ENCODE peak calls at places on chromosomes 2 and 18, in seven cellular contexts. W is IMR-90, E is mesenchymal stem cell, P is trophoblast cell, T is neuronal stem cell, C is H9, X is H1. O is an unnamed sample.

GRCh38 chr2:39703473-39703872 is 37.8 kb downstream of the TMEM178A start:
- DNase-seq in W (no peak), E (no peak), P (no peak), T (no peak), C (no peak), X (no peak), O (no peak)

GRCh38 chr2:191604154-191604553 is 73.8 kb upstream of the NABP1 start:
- DNase-seq in W (no peak), E (no peak), P (no peak), T (no peak), C (no peak), X (no peak), O (no peak)

GRCh38 chr2:77512521-77512920 is 9.7 kb downstream of the LRRTM4 start:
- DNase-seq in W (no peak), E (peak), P (no peak), T (no peak), C (no peak), X (no peak), O (no peak)

GRCh38 chr18:5463390-5463789 is 80.4 kb downstream of the EPB41L3 start:
- DNase-seq in W (peak), E (peak), P (peak), T (no peak), C (no peak), X (no peak), O (peak)

GRCh38 chr2:37375721-37376399 is 31.4 kb downstream of the QPCT start:
- DNase-seq in W (no peak), E (no peak), P (no peak), T (no peak), C (no peak), X (peak), O (no peak)

GRCh38 chr18:57743008-57743407 is 60.1 kb downstream of the ATP8B1 start:
- DNase-seq in W (peak), E (no peak), P (no peak), T (no peak), C (no peak), X (no peak), O (no peak)

GRCh38 chr2:55119711-55120487 is 69.6 kb upstream of the RTN4 start:
- DNase-seq in W (no peak), E (peak), P (no peak), T (no peak), C (no peak), X (no peak), O (peak)

GRCh38 chr2:182055993-182056392 is 70.3 kb downstream of the PPP1R1C start:
- DNase-seq in W (no peak), E (no peak), P (no peak), T (no peak), C (no peak), X (no peak), O (no peak)

GRCh38 chr2:98568161-98568956 is 40.0 kb downstream of the COA5 start:
- DNase-seq in W (peak), E (no peak), P (no peak), T (no peak), C (no peak), X (no peak), O (no peak)

GRCh38 chr2:47916437-47916836 is 10.1 kb upstream of the FBXO11 start:
- DNase-seq in W (no peak), E (no peak), P (no peak), T (no peak), C (no peak), X (no peak), O (peak)

GRCh38 chr18:69400253-69400975 is at the start of gene DOK6:
- DNase-seq in W (peak), E (peak), P (no peak), T (peak), C (peak), X (peak), O (peak)

GRCh38 chr18:21191596-21192307 is 50.3 kb upstream of the GREB1L start:
- DNase-seq in W (peak), E (peak), P (peak), T (no peak), C (peak), X (peak), O (peak)

GRCh38 chr18:3932285-3932684 is 482.3 kb downstream of the TGIF1 start:
- DNase-seq in W (no peak), E (no peak), P (no peak), T (no peak), C (no peak), X (no peak), O (no peak)

GRCh38 chr2:128423788-128424165 is 105.1 kb upstream of the HS6ST1 start:
- DNase-seq in W (no peak), E (no peak), P (no peak), T (no peak), C (peak), X (no peak), O (no peak)

GRCh38 chr2:43542285-43542933 is 53.4 kb downstream of the THADA start:
- DNase-seq in W (peak), E (peak), P (no peak), T (no peak), C (no peak), X (no peak), O (peak)

GRCh38 chr2:161117506-161117905 is 42.7 kb upstream of the TANK start:
- DNase-seq in W (no peak), E (no peak), P (no peak), T (no peak), C (no peak), X (no peak), O (no peak)

GRCh38 chr2:231932711-231932970 is 6.4 kb upstream of the NPPC start:
- DNase-seq in W (no peak), E (no peak), P (no peak), T (no peak), C (no peak), X (peak), O (no peak)

GRCh38 chr18:34647251-34647650 is 62.8 kb upstream of the DTNA start:
- DNase-seq in W (no peak), E (no peak), P (no peak), T (no peak), C (peak), X (no peak), O (peak)

GRCh38 chr2:209240204-209240603 is 183.6 kb upstream of the MAP2 start:
- DNase-seq in W (no peak), E (no peak), P (no peak), T (no peak), C (no peak), X (no peak), O (no peak)

GRCh38 chr2:204625135-204625534 is 79.9 kb downstream of the PARD3B start:
- DNase-seq in W (no peak), E (no peak), P (no peak), T (no peak), C (no peak), X (no peak), O (peak)

GRCh38 chr2:138711812-138712211 is 68.4 kb downstream of the NXPH2 start:
- DNase-seq in W (no peak), E (peak), P (no peak), T (no peak), C (no peak), X (no peak), O (no peak)

GRCh38 chr2:152578573-152578972 is 138.7 kb downstream of the PRPF40A start:
- DNase-seq in W (no peak), E (no peak), P (no peak), T (no peak), C (no peak), X (no peak), O (no peak)

GRCh38 chr2:203802277-203803045 is 65.1 kb upstream of the CTLA4 start:
- DNase-seq in W (peak), E (peak), P (peak), T (no peak), C (no peak), X (no peak), O (no peak)

GRCh38 chr2:23404426-23404825 is 19.4 kb downstream of the KLHL29 start:
- DNase-seq in W (peak), E (peak), P (peak), T (no peak), C (peak), X (no peak), O (peak)

GRCh38 chr2:223062304-223062845 is 10.4 kb downstream of the KCNE4 start:
- DNase-seq in W (peak), E (peak), P (no peak), T (no peak), C (no peak), X (no peak), O (no peak)

GRCh38 chr2:68023904-68024303 is 38.9 kb downstream of the C1D start:
- DNase-seq in W (no peak), E (no peak), P (no peak), T (no peak), C (no peak), X (no peak), O (no peak)

GRCh38 chr2:240920783-240921231 is 14.7 kb downstream of the CROCC2 start:
- DNase-seq in W (no peak), E (no peak), P (no peak), T (no peak), C (no peak), X (peak), O (no peak)

GRCh38 chr2:32805104-32806095 is 141.4 kb upstream of the LTBP1 start:
- DNase-seq in W (peak), E (peak), P (peak), T (no peak), C (no peak), X (no peak), O (peak)

GRCh38 chr2:240584486-240585031 is 2.0 kb upstream of the CAPN10 start:
- DNase-seq in W (no peak), E (peak), P (no peak), T (no peak), C (peak), X (no peak), O (peak)

GRCh38 chr2:128601298-128602037 is 282.8 kb upstream of the HS6ST1 start:
- DNase-seq in W (no peak), E (no peak), P (no peak), T (no peak), C (peak), X (no peak), O (no peak)

DNA sequence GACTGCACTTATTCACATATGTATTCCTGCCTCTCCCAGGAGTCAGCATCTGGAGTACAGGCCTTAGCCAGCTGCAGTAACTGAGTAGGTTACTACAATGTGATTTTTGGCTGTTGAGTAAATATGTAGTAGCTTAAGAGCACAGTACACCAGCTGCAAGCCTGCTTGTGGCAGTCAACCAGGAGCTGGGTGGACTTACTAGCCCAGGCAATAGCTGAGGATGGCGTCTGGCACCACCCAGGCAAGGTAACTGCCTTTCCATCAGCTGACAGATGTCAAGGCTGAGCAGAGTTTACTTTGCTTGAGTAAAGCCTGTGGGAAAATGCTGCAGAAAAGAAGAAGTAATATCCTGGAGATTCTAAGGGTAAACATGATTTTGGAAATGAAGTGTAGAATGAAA is 13.9 kb upstream of the SCLY start:
- DNase-seq in W (no peak), E (no peak), P (no peak), T (no peak), C (no peak), X (no peak), O (no peak)
- H3K18ac ChIP-seq in W (no peak), E (no peak), P (no peak), T (no peak), C (no peak), X (no peak), O (no peak)

DNA sequence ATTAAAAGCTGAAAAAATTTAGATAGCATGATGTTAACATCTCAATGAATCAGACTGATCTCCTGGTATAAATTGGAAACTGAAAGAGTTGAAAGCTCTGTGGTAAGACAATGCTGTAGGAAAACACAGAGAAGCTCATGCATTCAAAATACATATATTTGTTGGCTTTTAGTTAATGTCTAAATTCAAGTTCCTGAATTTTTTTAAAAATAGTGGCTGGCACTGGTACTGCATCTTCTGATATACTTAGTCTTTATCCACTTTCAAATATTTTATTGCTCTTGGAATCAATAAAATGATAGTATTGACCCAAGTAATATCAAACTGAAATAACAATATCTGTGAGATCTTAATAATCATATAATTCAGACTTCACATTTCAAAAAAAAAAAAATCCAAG is 151.4 kb upstream of the FIGN start:
- DNase-seq in W (no peak), E (no peak), P (no peak), T (no peak), C (no peak), X (no peak), O (no peak)
- H3K18ac ChIP-seq in W (no peak), E (no peak), P (no peak), T (no peak), C (no peak), X (no peak), O (no peak)

GRCh38 chr2:10828346-10828745 is 15.8 kb upstream of the PDIA6 start:
- DNase-seq in W (no peak), E (no peak), P (no peak), T (no peak), C (no peak), X (no peak), O (no peak)
- H3K18ac ChIP-seq in W (no peak), E (no peak), P (no peak), T (no peak), C (no peak), X (no peak), O (no peak)

GRCh38 chr2:85246348-85246747 is 81.4 kb downstream of the TGOLN2 start:
- DNase-seq in W (no peak), E (no peak), P (no peak), T (no peak), C (no peak), X (no peak), O (no peak)
- H3K18ac ChIP-seq in W (no peak), E (no peak), P (no peak), T (no peak), C (no peak), X (no peak), O (no peak)

GRCh38 chr2:113251118-113251517 is 27.6 kb downstream of the PAX8 start:
- DNase-seq in W (no peak), E (no peak), P (no peak), T (no peak), C (no peak), X (no peak), O (no peak)
- H3K18ac ChIP-seq in W (no peak), E (no peak), P (no peak), T (no peak), C (no peak), X (no peak), O (no peak)

GRCh38 chr2:96117701-96118588 is 1.6 kb upstream of the ADRA2B start:
- DNase-seq in W (no peak), E (no peak), P (no peak), T (no peak), C (no peak), X (no peak), O (no peak)
- H3K18ac ChIP-seq in W (no peak), E (no peak), P (no peak), T (peak), C (no peak), X (no peak), O (no peak)

GRCh38 chr2:207092803-207093202 is 72.9 kb downstream of the KLF7 start:
- DNase-seq in W (no peak), E (no peak), P (no peak), T (no peak), C (no peak), X (no peak), O (no peak)

GRCh38 chr2:207091928-207092327 is 73.8 kb downstream of the KLF7 start:
- DNase-seq in W (no peak), E (no peak), P (no peak), T (no peak), C (no peak), X (no peak), O (no peak)

GRCh38 chr2:207097278-207097677 is 68.5 kb downstream of the KLF7 start:
- DNase-seq in W (no peak), E (no peak), P (no peak), T (no peak), C (no peak), X (no peak), O (no peak)

GRCh38 chr2:207093234-207093633 is 72.5 kb downstream of the KLF7 start:
- DNase-seq in W (no peak), E (no peak), P (no peak), T (no peak), C (peak), X (no peak), O (no peak)

GRCh38 chr2:207095963-207096362 is 69.8 kb downstream of the KLF7 start:
- DNase-seq in W (no peak), E (no peak), P (no peak), T (no peak), C (no peak), X (no peak), O (no peak)
- H3K18ac ChIP-seq in W (no peak), E (no peak), P (no peak), T (no peak), C (no peak), X (peak), O (peak)

GRCh38 chr2:9391961-9392695 is 31.2 kb downstream of the ITGB1BP1 start:
- DNase-seq in W (no peak), E (no peak), P (no peak), T (no peak), C (no peak), X (no peak), O (no peak)
- H3K18ac ChIP-seq in W (no peak), E (no peak), P (no peak), T (peak), C (no peak), X (no peak), O (no peak)

O was measured in mesendoderm.